ENCODE peak calls at places on chromosomes 13 and 19, in nine cellular contexts. V is mucosa of gallbladder; I is left ventricle myocardium superior; H is putamen; B is CD4-positive, alpha-beta T cell; W is activated T-cell treated with anti-CD3 and anti-CD28 coated beads for 1 hour; K is tibial artery; X is COR-L47; A is mucosa of descending colon. F is an unnamed sample.

GRCh38 chr19:50026550-50026906 is 723 bp downstream of the ZNF473 start:
- DNase-seq in V (no peak), I (no peak), H (no peak), B (no peak), W (no peak), K (no peak), X (no peak), A (no peak), F (no peak)

GRCh38 chr19:46704379-46705076 is 12.4 kb downstream of the PRKD2 start:
- DNase-seq in V (peak; percentile 72), I (peak; percentile 87), H (no peak), B (peak; percentile 72), W (peak; percentile 96), K (peak; percentile 71), X (no peak), A (peak; percentile 86), F (peak; percentile 77)

GRCh38 chr13:91311491-91311890 is 36.0 kb upstream of the MIR17HG start:
- DNase-seq in V (no peak), I (no peak), H (no peak), B (no peak), W (no peak), K (no peak), X (no peak), A (peak; percentile 21), F (no peak)

GRCh38 chr13:72437458-72437857 is 290.0 kb downstream of the MZT1 start:
- DNase-seq in V (no peak), I (no peak), H (no peak), B (no peak), W (no peak), K (no peak), X (no peak), A (no peak), F (no peak)

GRCh38 chr13:25249001-25249543 is 38.2 kb downstream of the MTMR6 start:
- DNase-seq in V (no peak), I (no peak), H (peak; percentile 83), B (no peak), W (no peak), K (no peak), X (peak; percentile 31), A (no peak), F (no peak)

GRCh38 chr19:56333506-56333905 is 18.9 kb upstream of the ZSCAN5A start:
- DNase-seq in V (peak; percentile 60), I (no peak), H (no peak), B (no peak), W (peak; percentile 15), K (peak; percentile 45), X (peak; percentile 42), A (no peak), F (no peak)

GRCh38 chr19:18477974-18478373 is 40.0 kb upstream of the ISYNA1 start:
- DNase-seq in V (no peak), I (no peak), H (no peak), B (no peak), W (no peak), K (no peak), X (no peak), A (no peak), F (no peak)

GRCh38 chr19:39413269-39413902 is 917 bp downstream of the PLEKHG2 start:
- DNase-seq in V (peak; percentile 56), I (peak; percentile 84), H (no peak), B (no peak), W (no peak), K (peak; percentile 69), X (peak; percentile 58), A (peak; percentile 66), F (no peak)

GRCh38 chr19:55258476-55258827 is 365 bp downstream of the PPP6R1 start:
- DNase-seq in V (no peak), I (no peak), H (no peak), B (no peak), W (peak; percentile 41), K (no peak), X (no peak), A (no peak), F (no peak)

GRCh38 chr19:28836366-28836765 is 376.6 kb downstream of the UQCRFS1 start:
- DNase-seq in V (no peak), I (no peak), H (no peak), B (no peak), W (no peak), K (no peak), X (no peak), A (no peak), F (no peak)

GRCh38 chr13:49292742-49293498 is 45.2 kb downstream of the CDADC1 start:
- DNase-seq in V (peak; percentile 52), I (peak; percentile 65), H (peak; percentile 41), B (no peak), W (no peak), K (peak; percentile 65), X (peak; percentile 88), A (no peak), F (no peak)

GRCh38 chr19:48363500-48363809 is 285 bp downstream of the TMEM143 start:
- DNase-seq in V (no peak), I (no peak), H (no peak), B (no peak), W (peak; percentile 24), K (peak; percentile 37), X (no peak), A (peak; percentile 80), F (no peak)

GRCh38 chr19:1237754-1238372 is at the start of gene CBARP:
- DNase-seq in V (no peak), I (peak; percentile 76), H (no peak), B (no peak), W (no peak), K (no peak), X (no peak), A (peak; percentile 50), F (no peak)